ENCODE peak calls at places on chromosome 21, in five cellular contexts. X is fibroblast of lung, J is HCT116, O is cardiac muscle cell, A is heart right ventricle. Z is an unnamed sample.

GRCh38 chr21:34668803-34669148 is at the start of gene CLIC6:
- DNase-seq in X (no peak), J (no peak), O (peak; percentile 6), A (no peak), Z (no peak)

GRCh38 chr21:19340303-19340702 is 936.7 kb upstream of the TMPRSS15 start:
- DNase-seq in X (no peak), J (no peak), O (no peak), A (no peak), Z (no peak)

GRCh38 chr21:38611262-38611661 is 113.0 kb upstream of the ERG start:
- DNase-seq in X (no peak), J (no peak), O (no peak), A (no peak), Z (no peak)

GRCh38 chr21:27189870-27190269 is 223.0 kb upstream of the ADAMTS5 start:
- DNase-seq in X (no peak), J (no peak), O (peak; percentile 45), A (no peak), Z (no peak)

GRCh38 chr21:17334478-17334877 is 178.4 kb upstream of the CXADR start:
- DNase-seq in X (no peak), J (no peak), O (no peak), A (no peak), Z (no peak)

GRCh38 chr21:29208666-29209059 is 78.2 kb downstream of the MAP3K7CL start:
- DNase-seq in X (peak; percentile 96), J (no peak), O (no peak), A (no peak), Z (peak; percentile 46)

GRCh38 chr21:18529253-18529652 is 125.7 kb upstream of the TMPRSS15 start:
- DNase-seq in X (peak; percentile 94), J (no peak), O (no peak), A (no peak), Z (peak; percentile 68)

GRCh38 chr21:45979141-45979631 is 2.4 kb upstream of the COL6A1 start:
- DNase-seq in X (no peak), J (no peak), O (no peak), A (no peak), Z (no peak)

GRCh38 chr21:36909901-36910561 is 56.4 kb downstream of the HLCS start:
- DNase-seq in X (peak; percentile 99), J (peak; percentile 79), O (no peak), A (no peak), Z (peak; percentile 99)

GRCh38 chr21:33236013-33236686 is 6.4 kb downstream of the IFNAR2 start:
- DNase-seq in X (no peak), J (no peak), O (no peak), A (no peak), Z (no peak)

GRCh38 chr21:19256934-19257660 is 853.5 kb upstream of the TMPRSS15 start:
- DNase-seq in X (no peak), J (no peak), O (peak; percentile 24), A (peak; percentile 57), Z (no peak)

GRCh38 chr21:18614327-18614726 is 210.7 kb upstream of the TMPRSS15 start:
- DNase-seq in X (no peak), J (no peak), O (no peak), A (no peak), Z (no peak)

GRCh38 chr21:33185852-33186251 is 43.9 kb upstream of the IFNAR2 start:
- DNase-seq in X (no peak), J (no peak), O (no peak), A (no peak), Z (no peak)

GRCh38 chr21:45893166-45894106 is 88.1 kb upstream of the COL6A1 start:
- DNase-seq in X (no peak), J (no peak), O (no peak), A (no peak), Z (no peak)

GRCh38 chr21:24844672-24845071 is 762.6 kb downstream of the MRPL39 start:
- DNase-seq in X (no peak), J (no peak), O (no peak), A (peak; percentile 11), Z (no peak)

GRCh38 chr21:28280611-28281010 is 712.1 kb downstream of the LTN1 start:
- DNase-seq in X (no peak), J (no peak), O (no peak), A (no peak), Z (no peak)

GRCh38 chr21:22263890-22264289 is 1265.7 kb downstream of the NCAM2 start:
- DNase-seq in X (no peak), J (no peak), O (no peak), A (no peak), Z (no peak)

GRCh38 chr21:39088831-39089380 is 94.3 kb downstream of the PSMG1 start:
- DNase-seq in X (peak; percentile 76), J (no peak), O (no peak), A (peak; percentile 47), Z (peak; percentile 78)

GRCh38 chr21:36703626-36704280 is 4.8 kb downstream of the SIM2 start:
- DNase-seq in X (no peak), J (no peak), O (no peak), A (no peak), Z (no peak)

GRCh38 chr21:46368533-46369285 is 44.8 kb downstream of the PCNT start:
- DNase-seq in X (no peak), J (no peak), O (no peak), A (no peak), Z (no peak)

GRCh38 chr21:29938968-29939858 is 583 bp downstream of the GRIK1 start:
- DNase-seq in X (peak; percentile 9), J (no peak), O (peak; percentile 26), A (no peak), Z (no peak)

GRCh38 chr21:37370152-37371040 is 3.8 kb downstream of the DYRK1A start:
- DNase-seq in X (peak; percentile 65), J (no peak), O (no peak), A (no peak), Z (peak; percentile 89)

DNA sequence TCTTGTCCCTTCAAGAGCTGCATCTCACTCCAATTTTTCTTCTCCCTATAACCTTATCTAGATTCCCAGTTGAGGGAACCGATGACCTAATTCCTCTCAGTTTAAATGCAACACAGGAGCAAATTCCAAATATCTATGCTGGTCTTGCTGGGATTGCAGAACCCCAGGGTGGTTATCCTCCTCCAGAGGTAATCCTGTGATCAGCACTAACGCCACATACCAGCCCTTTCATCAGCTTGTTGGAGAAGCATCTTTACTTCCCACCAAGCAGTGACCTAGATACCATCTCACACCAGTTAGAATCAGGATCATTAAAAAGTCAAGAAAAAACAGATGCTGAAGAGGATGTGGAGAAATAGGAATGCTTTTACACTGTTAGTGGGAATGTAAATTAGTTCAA is 52.4 kb downstream of the SAMSN1 start:
- DNase-seq in X (no peak), J (no peak), O (no peak), A (no peak), Z (no peak)
- H3K36me3 ChIP-seq in X (no peaks in the 10 kb centered on the region), J (no peaks in the 10 kb centered on the region), O (no peaks in the 10 kb centered on the region), A (no peaks in the 10 kb centered on the region), Z (no peaks in the 10 kb centered on the region)

GRCh38 chr21:14771587-14771986 is 225.5 kb upstream of the SAMSN1 start:
- DNase-seq in X (no peak), J (no peak), O (no peak), A (no peak), Z (no peak)

GRCh38 chr21:14768042-14768441 is 221.9 kb upstream of the SAMSN1 start:
- DNase-seq in X (no peak), J (no peak), O (no peak), A (no peak), Z (peak; percentile 31)

DNA sequence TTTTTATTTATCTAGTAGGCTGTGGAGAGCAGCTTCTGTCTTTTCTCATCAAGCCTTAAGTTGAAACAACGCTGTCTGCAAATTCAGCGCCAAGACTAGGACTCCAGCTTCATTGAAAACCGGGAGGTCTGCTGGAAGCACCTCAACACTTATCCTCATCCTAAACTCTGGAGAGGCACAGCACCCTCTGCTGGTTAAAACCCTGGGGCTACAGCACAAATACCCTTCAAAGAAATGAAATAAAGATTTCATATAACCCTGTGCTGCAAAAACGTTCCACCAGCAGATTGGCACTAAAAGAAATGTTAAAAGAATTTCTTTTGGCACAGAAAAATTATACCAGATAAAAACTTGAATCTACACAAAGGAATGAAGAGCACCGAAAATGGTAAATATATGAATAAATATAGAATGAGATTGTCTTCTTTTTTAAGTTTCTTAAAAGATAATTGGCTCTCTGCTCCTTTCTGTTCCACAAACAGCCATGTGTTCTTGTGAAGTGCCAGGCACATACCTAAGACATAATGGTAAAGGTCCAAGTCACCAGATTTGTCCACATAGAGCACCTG is 227.7 kb upstream of the SAMSN1 start:
- DNase-seq in X (no peak), J (peak; percentile 29), O (peak; percentile 77), A (peak; percentile 21), Z (peak; percentile 51)
- TF ChIP-seq CTCF in X (peak; percentile 20), J (peak; percentile 59), O (peak; percentile 55), A (peak; percentile 42), Z (peak; percentile 70)

GRCh38 chr21:41917531-41917930 is 36.3 kb downstream of the C2CD2 start:
- DNase-seq in X (no peak), J (no peak), O (no peak), A (no peak), Z (no peak)
- H3K36me3 ChIP-seq in X (peaks cover 3% of the 10 kb centered on the region), J (peaks cover 5% of the 10 kb centered on the region), O (no peaks in the 10 kb centered on the region), A (peaks cover 67% of the 10 kb centered on the region), Z (peaks cover 5% of the 10 kb centered on the region)

GRCh38 chr21:41445465-41445862 is 19.4 kb downstream of the MX1 start:
- DNase-seq in X (no peak), J (no peak), O (no peak), A (no peak), Z (no peak)

GRCh38 chr21:41442496-41443186 is 16.6 kb downstream of the MX1 start:
- DNase-seq in X (peak; percentile 66), J (no peak), O (no peak), A (no peak), Z (no peak)

GRCh38 chr21:41446571-41446970 is 20.5 kb downstream of the MX1 start:
- DNase-seq in X (no peak), J (no peak), O (no peak), A (no peak), Z (no peak)

GRCh38 chr21:41443562-41443961 is 17.5 kb downstream of the MX1 start:
- DNase-seq in X (no peak), J (no peak), O (no peak), A (no peak), Z (no peak)

GRCh38 chr21:41444703-41445464 is 18.8 kb downstream of the MX1 start:
- DNase-seq in X (no peak), J (no peak), O (no peak), A (no peak), Z (no peak)
- TF ChIP-seq CTCF in X (no peak), J (no peak), O (no peak), A (no peak), Z (no peak)

GRCh38 chr21:44778499-44778911 is 23.1 kb downstream of the UBE2G2 start:
- DNase-seq in X (no peak), J (peak; percentile 64), O (no peak), A (no peak), Z (no peak)

GRCh38 chr21:44780767-44781459 is 20.7 kb downstream of the UBE2G2 start:
- DNase-seq in X (no peak), J (no peak), O (peak; percentile 54), A (no peak), Z (no peak)

GRCh38 chr21:44779417-44780139 is 22.0 kb downstream of the UBE2G2 start:
- DNase-seq in X (peak; percentile 44), J (no peak), O (no peak), A (no peak), Z (no peak)

GRCh38 chr21:44778983-44779382 is 22.6 kb downstream of the UBE2G2 start:
- DNase-seq in X (no peak), J (no peak), O (no peak), A (no peak), Z (no peak)

DNA sequence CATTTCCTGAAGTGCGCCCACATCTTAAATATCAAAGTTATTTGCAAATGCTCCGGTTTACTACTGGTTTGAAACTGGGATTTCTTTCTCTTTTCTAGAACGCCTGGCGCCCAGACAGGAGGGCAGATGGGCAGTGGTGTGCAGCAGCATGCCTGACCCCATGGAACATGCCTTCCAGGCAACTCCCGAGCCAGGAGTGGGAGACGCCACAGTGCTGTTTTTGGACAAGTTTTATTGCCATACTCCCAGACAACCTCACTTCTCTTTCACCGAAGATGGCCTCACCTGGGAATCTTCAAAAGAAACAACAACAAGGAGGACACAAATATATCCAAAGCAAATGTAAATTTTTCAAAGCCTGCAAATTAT is 21.5 kb downstream of the UBE2G2 start:
- DNase-seq in X (no peak), J (no peak), O (no peak), A (no peak), Z (no peak)
- H3K36me3 ChIP-seq in X (no peaks in the 10 kb centered on the region), J (peaks cover 15% of the 10 kb centered on the region), O (peaks cover 13% of the 10 kb centered on the region), A (peaks cover 61% of the 10 kb centered on the region), Z (peaks cover 7% of the 10 kb centered on the region)